ENCODE peak calls at places on chromosomes 3 and 15, in four cellular contexts. J is psoas muscle, Z is MM.1S, G is neural progenitor cell. W is an unnamed sample. For H3K9me3, the result is how much of the 10 kb centered on the place peaks cover.

GRCh38 chr15:85318048-85318731 is 62.2 kb upstream of the AKAP13 start:
- DNase-seq in J (no peak), Z (peak), G (no peak), W (peak)

GRCh38 chr3:114120211-114120610 is 58.6 kb downstream of the DRD3 start:
- DNase-seq in J (no peak), Z (no peak), G (no peak), W (no peak)

GRCh38 chr3:103712320-103713008 is 1277.6 kb downstream of the ZPLD1 start:
- DNase-seq in J (no peak), Z (peak), G (no peak), W (peak)

GRCh38 chr3:15467227-15468181 is 40.1 kb downstream of the EAF1 start:
- DNase-seq in J (peak), Z (no peak), G (no peak), W (no peak)

GRCh38 chr3:9397911-9398714 is 698 bp downstream of the SETD5 start:
- DNase-seq in J (peak), Z (peak), G (peak), W (peak)

GRCh38 chr15:55239440-55240124 is 42.8 kb upstream of the RSL24D1 start:
- DNase-seq in J (no peak), Z (no peak), G (no peak), W (no peak)

GRCh38 chr3:119580148-119580760 is 962 bp downstream of the ADPRH start:
- DNase-seq in J (peak), Z (no peak), G (peak), W (no peak)

GRCh38 chr3:123332124-123332641 is 116.7 kb downstream of the ADCY5 start:
- DNase-seq in J (no peak), Z (no peak), G (no peak), W (no peak)

GRCh38 chr15:40340740-40341400 is at the start of gene CCDC9B:
- DNase-seq in J (peak), Z (no peak), G (peak), W (peak)

GRCh38 chr15:77097921-77098320 is 27.0 kb upstream of the TSPAN3 start:
- DNase-seq in J (no peak), Z (no peak), G (no peak), W (no peak)

GRCh38 chr3:13543251-13543650 is 5.7 kb upstream of the FBLN2 start:
- DNase-seq in J (peak), Z (no peak), G (no peak), W (no peak)

GRCh38 chr15:74983725-74984231 is 11.6 kb upstream of the SCAMP5 start:
- DNase-seq in J (no peak), Z (peak), G (no peak), W (no peak)

GRCh38 chr15:93479679-93480078 is 390.7 kb upstream of the RGMA start:
- DNase-seq in J (peak), Z (no peak), G (no peak), W (no peak)

GRCh38 chr3:64140651-64141050 is 84.6 kb downstream of the PRICKLE2 start:
- DNase-seq in J (no peak), Z (no peak), G (no peak), W (no peak)

DNA sequence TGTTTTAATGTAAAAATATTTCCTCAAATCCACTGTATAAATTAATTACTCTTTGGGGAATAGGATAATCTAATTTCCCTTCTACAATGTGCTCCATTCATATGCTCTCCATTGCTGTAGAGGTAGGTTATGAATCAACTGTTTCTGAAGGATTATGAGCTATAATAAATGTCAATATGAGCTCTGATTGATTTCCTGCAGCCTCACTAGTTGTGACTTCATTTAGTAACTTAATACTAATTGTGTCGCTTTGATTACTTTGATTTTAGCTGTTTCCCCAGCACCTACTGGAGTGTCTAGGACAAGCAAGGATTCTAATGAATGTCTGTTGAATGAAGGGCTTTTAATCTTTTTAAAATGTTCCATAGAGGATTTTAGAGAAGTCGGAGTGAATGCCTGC is 236.8 kb upstream of the NR2E3 start:
- DNase-seq in J (no peak), Z (no peak), G (no peak), W (no peak)
- H3K4me3 ChIP-seq in J (no peak), Z (no peak), G (no peak), W (no peak)

DNA sequence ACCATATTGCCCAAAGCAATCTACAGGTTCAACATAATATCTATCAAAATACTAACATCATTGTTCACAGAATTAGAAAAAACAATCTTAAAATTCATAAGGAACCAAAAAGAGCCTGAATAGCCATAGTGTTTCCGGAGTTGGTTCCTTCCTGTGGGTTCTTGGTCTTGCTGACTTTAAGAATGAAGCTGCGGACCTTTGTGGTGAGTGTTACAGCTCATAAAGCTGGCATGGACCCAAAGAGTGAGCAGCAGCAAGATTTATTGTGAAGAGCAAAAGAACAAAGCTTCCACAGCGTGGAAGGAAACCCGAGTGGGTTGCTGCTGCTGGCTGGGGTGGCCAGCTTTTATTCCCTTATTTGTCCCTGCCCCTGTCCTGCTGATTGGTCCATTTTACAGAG is 15.3 kb upstream of the ACVR2B start:
- DNase-seq in J (no peak), Z (no peak), G (no peak), W (no peak)
- H3K9me3 ChIP-seq in J (under half), Z (under half), G (under half), W (under half)

GRCh38 chr15:63522143-63522531 is 17.7 kb downstream of the USP3 start:
- DNase-seq in J (no peak), Z (no peak), G (no peak), W (no peak)
- TF ChIP-seq CTCF in J (no peak), Z (no peak), G (no peak), W (no peak)

DNA sequence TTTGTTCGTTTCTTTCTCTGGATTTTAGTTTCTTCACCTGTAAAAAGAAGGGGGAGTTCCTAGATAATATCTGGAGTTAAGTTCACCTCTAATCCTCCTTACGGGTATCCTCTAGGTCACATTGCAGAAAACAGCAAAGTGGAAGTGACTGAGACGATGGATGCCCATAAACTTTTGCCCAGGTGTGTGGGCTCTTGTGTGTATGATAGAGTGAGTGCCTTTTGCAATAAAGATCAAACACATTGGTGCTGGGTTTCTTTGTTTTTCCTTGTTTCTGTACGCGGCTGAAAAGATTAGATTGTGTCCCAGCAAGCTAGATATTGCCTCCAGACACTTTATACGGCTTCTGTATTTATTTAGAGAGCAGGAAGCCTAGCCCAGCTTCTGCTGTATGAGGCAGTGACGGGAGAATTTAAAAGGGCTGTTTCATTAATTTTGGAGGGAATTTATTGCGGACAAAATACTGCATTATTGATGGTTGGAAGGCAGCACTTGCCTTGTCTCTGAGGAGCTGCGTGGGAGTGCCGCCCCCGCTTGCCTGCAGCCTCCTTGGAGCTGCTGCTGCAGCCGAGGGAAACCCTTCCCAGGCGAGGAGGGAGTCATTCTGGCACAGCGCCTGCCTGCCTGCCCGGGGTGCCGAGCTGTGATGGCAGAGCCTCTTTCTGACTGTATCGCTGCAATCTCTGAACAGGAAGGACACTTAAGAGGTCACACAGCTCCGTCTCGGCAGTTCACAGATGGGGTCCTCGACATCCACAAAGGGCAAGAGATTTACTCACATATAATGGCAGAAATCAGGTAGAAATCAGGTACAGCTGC is 38.6 kb downstream of the PYDC2 start:
- DNase-seq in J (peak), Z (no peak), G (peak), W (peak)
- H3K4me3 ChIP-seq in J (no peak), Z (no peak), G (no peak), W (peak)

DNA sequence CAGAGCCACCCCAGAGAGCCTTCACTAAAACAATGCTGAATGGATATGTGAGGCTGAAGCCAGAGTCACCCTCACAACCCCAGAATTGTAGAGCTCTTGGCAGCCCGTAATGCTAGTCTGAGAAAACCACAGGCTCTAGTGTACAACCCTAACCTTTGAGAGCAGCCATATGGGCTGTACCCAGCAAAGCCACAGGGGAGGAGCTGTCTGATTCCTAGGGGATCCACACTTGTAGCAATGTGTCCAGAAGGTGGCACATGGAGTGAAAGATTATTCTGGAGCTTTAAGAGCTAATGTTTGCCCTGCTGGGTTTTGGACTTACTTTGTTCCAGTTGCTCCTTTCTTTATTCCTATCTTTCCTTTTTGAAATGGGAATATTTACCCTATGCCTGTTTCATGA is 626.8 kb downstream of the GRM7 start:
- DNase-seq in J (no peak), Z (no peak), G (no peak), W (no peak)
- H3K9me3 ChIP-seq in J (under half), Z (under half), G (under half), W (under half)

DNA sequence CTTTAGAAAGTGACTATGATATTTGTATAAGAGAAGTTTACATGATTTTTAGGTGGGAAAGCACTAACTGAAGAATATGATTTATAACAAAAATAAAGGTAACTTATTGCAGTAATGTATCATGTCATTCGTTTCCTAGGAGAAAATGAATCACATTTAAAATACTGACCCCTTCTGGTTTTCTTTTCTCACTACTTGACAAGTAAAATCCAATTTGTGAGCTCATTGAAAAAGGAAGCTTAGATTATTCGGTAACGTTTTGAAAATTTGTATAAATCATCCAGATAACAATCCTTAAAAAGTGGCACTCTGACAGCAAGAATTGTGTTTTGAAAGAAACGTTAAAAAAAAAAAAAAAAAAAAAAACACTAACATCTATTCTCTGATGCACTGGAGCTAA is 39.0 kb downstream of the NSUN3 start:
- DNase-seq in J (no peak), Z (no peak), G (no peak), W (peak)
- TF ChIP-seq CTCF in J (no peak), Z (peak), G (peak), W (peak)

GRCh38 chr3:112637700-112638099 is 3.2 kb downstream of the CCDC80 start:
- DNase-seq in J (no peak), Z (no peak), G (no peak), W (no peak)
- H3K4me3 ChIP-seq in J (peak), Z (no peak), G (no peak), W (no peak)

GRCh38 chr15:25235391-25235790 is 203.4 kb downstream of the UBE3A start:
- DNase-seq in J (no peak), Z (no peak), G (no peak), W (no peak)
- H3K9me3 ChIP-seq in J (under half), Z (under half), G (under half), W (under half)

GRCh38 chr15:45395956-45396355 is 17.6 kb upstream of the GATM start:
- DNase-seq in J (no peak), Z (no peak), G (no peak), W (no peak)

GRCh38 chr15:45394681-45395080 is 16.3 kb upstream of the GATM start:
- DNase-seq in J (no peak), Z (no peak), G (no peak), W (no peak)

GRCh38 chr15:45397116-45397665 is 18.8 kb upstream of the GATM start:
- DNase-seq in J (no peak), Z (no peak), G (no peak), W (no peak)

GRCh38 chr15:45391746-45392711 is 13.7 kb upstream of the GATM start:
- DNase-seq in J (no peak), Z (peak), G (no peak), W (no peak)

DNA sequence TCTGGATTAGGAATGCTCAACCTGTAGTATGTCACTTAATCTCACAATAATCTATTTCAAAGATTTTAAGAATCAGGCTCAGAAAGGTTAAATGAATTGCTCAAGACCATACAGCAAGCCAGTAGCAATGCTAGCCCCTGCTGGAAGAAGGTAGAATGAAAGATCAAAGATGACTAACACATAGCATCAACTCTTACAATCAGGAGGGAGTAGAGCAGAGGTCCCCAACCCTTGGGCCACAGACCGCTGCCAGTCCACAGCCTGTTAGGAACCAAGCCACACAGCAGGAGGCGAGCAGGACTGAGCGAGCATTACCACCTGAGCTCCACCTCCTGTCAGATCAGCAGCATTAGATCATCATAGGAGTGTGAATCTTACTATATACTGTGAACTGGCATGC is 15.5 kb upstream of the GATM start:
- DNase-seq in J (no peak), Z (no peak), G (no peak), W (no peak)
- TF ChIP-seq CTCF in J (no peak), Z (no peak), G (peak), W (peak)

GRCh38 chr3:44339181-44339741 is 695 bp downstream of the TCAIM start:
- DNase-seq in J (no peak), Z (no peak), G (no peak), W (no peak)
- H3K4me3 ChIP-seq in J (peak), Z (peak), G (peak), W (peak)

W was measured in A673.